ENCODE peak calls at places on chromosomes 5 and 9, in six cellular contexts. P is GM23338, Y is prostate gland, M is transverse colon, N is psoas muscle, X is cardiac muscle cell. W is an unnamed sample. For H3K4me1, the result is how much of the 10 kb centered on the place peaks cover.

GRCh38 chr9:18594837-18595236 is 120.9 kb downstream of the ADAMTSL1 start:
- DNase-seq in P (no peak), Y (no peak), M (no peak), N (no peak), X (no peak), W (no peak)

GRCh38 chr5:36710039-36710438 is 103.6 kb downstream of the SLC1A3 start:
- DNase-seq in P (no peak), Y (no peak), M (no peak), N (no peak), X (no peak), W (no peak)

GRCh38 chr5:160175438-160176218 is 53.7 kb upstream of the FABP6 start:
- DNase-seq in P (no peak), Y (peak), M (no peak), N (peak), X (peak), W (peak)

GRCh38 chr9:8845376-8845775 is 1045.8 kb upstream of the DMAC1 start:
- DNase-seq in P (no peak), Y (no peak), M (no peak), N (no peak), X (no peak), W (no peak)

GRCh38 chr5:179730852-179731251 is 1.8 kb upstream of the MAML1 start:
- DNase-seq in P (no peak), Y (no peak), M (no peak), N (no peak), X (peak), W (no peak)

GRCh38 chr9:75866273-75866871 is 24.1 kb upstream of the PCSK5 start:
- DNase-seq in P (peak), Y (peak), M (peak), N (no peak), X (peak), W (peak)

GRCh38 chr9:135492886-135493669 is 7.4 kb upstream of the MRPS2 start:
- DNase-seq in P (no peak), Y (no peak), M (no peak), N (no peak), X (no peak), W (no peak)

GRCh38 chr9:91560301-91560700 is 136.7 kb upstream of the NFIL3 start:
- DNase-seq in P (no peak), Y (no peak), M (no peak), N (no peak), X (no peak), W (no peak)

GRCh38 chr5:53917095-53917494 is 356.7 kb downstream of the NDUFS4 start:
- DNase-seq in P (peak), Y (no peak), M (no peak), N (no peak), X (peak), W (no peak)

GRCh38 chr5:141934099-141934844 is 10.6 kb downstream of the DELE1 start:
- DNase-seq in P (no peak), Y (no peak), M (peak), N (peak), X (peak), W (no peak)

GRCh38 chr9:18910858-18911257 is 122.2 kb downstream of the SAXO1 start:
- DNase-seq in P (no peak), Y (no peak), M (no peak), N (no peak), X (peak), W (no peak)

GRCh38 chr9:132547052-132547431 is 35.4 kb upstream of the BARHL1 start:
- DNase-seq in P (no peak), Y (no peak), M (no peak), N (no peak), X (no peak), W (no peak)

GRCh38 chr5:334903-335739 is 13.6 kb downstream of the AHRR start:
- DNase-seq in P (no peak), Y (no peak), M (no peak), N (no peak), X (no peak), W (no peak)

GRCh38 chr5:370311-370958 is 48.9 kb downstream of the AHRR start:
- DNase-seq in P (no peak), Y (peak), M (peak), N (no peak), X (no peak), W (no peak)

GRCh38 chr9:113523421-113524141 is 60.1 kb downstream of the RGS3 start:
- DNase-seq in P (no peak), Y (no peak), M (peak), N (peak), X (peak), W (peak)

GRCh38 chr5:74519161-74519571 is 121.4 kb downstream of the ENC1 start:
- DNase-seq in P (peak), Y (no peak), M (no peak), N (no peak), X (no peak), W (no peak)

GRCh38 chr5:143114481-143114880 is 289.0 kb downstream of the NR3C1 start:
- DNase-seq in P (no peak), Y (no peak), M (no peak), N (no peak), X (no peak), W (no peak)

GRCh38 chr9:115373000-115373709 is 255.2 kb upstream of the TNC start:
- DNase-seq in P (no peak), Y (no peak), M (no peak), N (no peak), X (peak), W (peak)

GRCh38 chr5:66164044-66164790 is 20.1 kb downstream of the SREK1 start:
- DNase-seq in P (no peak), Y (no peak), M (no peak), N (no peak), X (peak), W (no peak)

GRCh38 chr9:80649001-80649420 is 1040.3 kb downstream of the TLE1 start:
- DNase-seq in P (peak), Y (no peak), M (peak), N (peak), X (peak), W (peak)

GRCh38 chr5:82513739-82514138 is 235.6 kb upstream of the RPS23 start:
- DNase-seq in P (peak), Y (no peak), M (no peak), N (no peak), X (no peak), W (no peak)

GRCh38 chr5:172642926-172643325 is 1.9 kb downstream of the NEURL1B start:
- DNase-seq in P (no peak), Y (no peak), M (no peak), N (no peak), X (no peak), W (no peak)
- H3K4me1 ChIP-seq in P (half or more), Y (under half), M (under half), N (under half), X (under half), W (under half)

DNA sequence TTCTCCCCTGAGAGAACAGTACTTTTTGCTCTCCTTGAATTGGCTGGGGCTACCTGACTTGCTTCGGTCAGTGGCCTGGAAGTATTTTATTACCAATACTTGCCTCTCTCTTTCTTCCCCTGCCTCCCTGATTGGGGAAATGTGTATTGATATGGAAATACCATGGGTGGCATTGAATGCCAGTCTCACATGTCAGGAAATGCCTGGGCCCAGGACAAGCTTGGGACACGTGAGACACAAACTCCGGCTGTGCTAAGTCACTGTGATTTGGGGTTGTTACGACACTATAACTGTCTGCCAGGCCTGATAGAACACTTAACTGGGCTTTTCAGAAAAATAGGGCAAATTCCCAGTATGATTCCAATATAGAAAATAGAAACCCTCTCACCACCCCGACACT is 238.3 kb downstream of the GADD45G start:
- DNase-seq in P (no peak), Y (no peak), M (no peak), N (no peak), X (no peak), W (no peak)
- H3K4me3 ChIP-seq in P (no peak), Y (no peak), M (no peak), N (no peak), X (no peak), W (no peak)

DNA sequence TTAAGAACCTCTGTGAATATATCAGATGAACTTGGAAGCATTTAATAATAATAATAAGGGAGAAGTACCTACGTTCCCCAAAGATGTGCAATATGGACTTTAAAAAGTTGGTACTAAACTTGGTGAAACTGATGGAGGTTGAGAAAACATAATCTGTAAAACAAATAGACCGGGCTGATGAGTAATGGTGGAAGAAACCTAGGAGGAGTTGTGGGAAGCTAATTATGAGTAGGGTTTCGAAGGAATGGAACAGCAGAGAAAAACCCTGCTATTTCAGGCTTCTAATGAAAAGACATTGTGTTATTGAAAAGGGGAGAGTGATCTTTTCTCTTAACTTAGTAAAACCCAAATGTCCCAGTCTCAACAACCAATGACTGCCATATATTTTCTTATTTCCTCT is 229.3 kb downstream of the PCSK1 start:
- DNase-seq in P (no peak), Y (no peak), M (no peak), N (no peak), X (no peak), W (no peak)
- H3K27ac ChIP-seq in P (no peak), Y (no peak), M (no peak), N (no peak), X (no peak), W (no peak)

GRCh38 chr5:166320923-166321480 is 1970.4 kb upstream of the WWC1 start:
- DNase-seq in P (no peak), Y (no peak), M (no peak), N (no peak), X (no peak), W (no peak)
- H3K4me1 ChIP-seq in P (half or more), Y (under half), M (under half), N (under half), X (under half), W (under half)

GRCh38 chr9:136665704-136666363 is 3.1 kb downstream of the EGFL7 start:
- DNase-seq in P (peak), Y (no peak), M (no peak), N (no peak), X (no peak), W (no peak)
- H3K4me3 ChIP-seq in P (peak), Y (peak), M (no peak), N (peak), X (peak), W (peak)

GRCh38 chr5:5751987-5752386 is 329.5 kb downstream of the ICE1 start:
- DNase-seq in P (no peak), Y (no peak), M (no peak), N (no peak), X (no peak), W (no peak)
- H3K27ac ChIP-seq in P (no peak), Y (no peak), M (peak), N (no peak), X (no peak), W (no peak)

W was measured in SJCRH30.